ENCODE peak calls at places on chromosomes 11 and 22, in six cellular contexts. One of them, this sample, is unnamed.
A peak's percentile ranks its signal among the peaks of the same experiment; 100 is the strongest.

GRCh38 chr11:8807544-8808225 is 103.3 kb upstream of the AKIP1 start:
- DNase-seq in GM23338: no peak
- DNase-seq in WTC11: no peak
- DNase-seq in bronchial epithelial cell: peak; percentile 79
- DNase-seq in lower leg skin: no peak
- DNase-seq in right lobe of liver: no peak
- DNase-seq in this sample: no peak

GRCh38 chr11:47357985-47358730 is 5.7 kb upstream of the MYBPC3 start:
- DNase-seq in WTC11: no peak
- DNase-seq in GM23338: no peak
- DNase-seq in bronchial epithelial cell: no peak
- DNase-seq in lower leg skin: no peak
- DNase-seq in right lobe of liver: peak; percentile 10
- DNase-seq in this sample: no peak

GRCh38 chr11:96102664-96103068 is 178.8 kb upstream of the MTMR2 start:
- DNase-seq in WTC11: no peak
- DNase-seq in lower leg skin: no peak
- DNase-seq in GM23338: no peak
- DNase-seq in right lobe of liver: no peak
- DNase-seq in bronchial epithelial cell: no peak
- DNase-seq in this sample: no peak

GRCh38 chr11:488992-489391 is 18.1 kb downstream of the RNH1 start:
- DNase-seq in WTC11: no peak
- DNase-seq in bronchial epithelial cell: no peak
- DNase-seq in right lobe of liver: no peak
- DNase-seq in GM23338: no peak
- DNase-seq in lower leg skin: no peak
- DNase-seq in this sample: no peak

GRCh38 chr11:113730887-113731726 is 25.0 kb upstream of the TMPRSS5 start:
- DNase-seq in lower leg skin: no peak
- DNase-seq in WTC11: peak; percentile 43
- DNase-seq in right lobe of liver: no peak
- DNase-seq in bronchial epithelial cell: peak; percentile 67
- DNase-seq in GM23338: peak; percentile 72
- DNase-seq in this sample: peak; percentile 40

GRCh38 chr22:50674606-50675552 is 2.3 kb downstream of the SHANK3 start:
- DNase-seq in GM23338: peak; percentile 94
- DNase-seq in WTC11: peak; percentile 90
- DNase-seq in lower leg skin: no peak
- DNase-seq in right lobe of liver: no peak
- DNase-seq in bronchial epithelial cell: peak; percentile 74
- DNase-seq in this sample: peak; percentile 77

GRCh38 chr11:57567512-57568329 is at the start of gene UBE2L6:
- DNase-seq in WTC11: peak; percentile 91
- DNase-seq in lower leg skin: peak; percentile 91
- DNase-seq in right lobe of liver: peak; percentile 85
- DNase-seq in bronchial epithelial cell: no peak
- DNase-seq in GM23338: peak; percentile 74
- DNase-seq in this sample: peak; percentile 71

GRCh38 chr11:99020324-99021225 is at the start of gene CNTN5:
- DNase-seq in GM23338: peak; percentile 73
- DNase-seq in lower leg skin: peak; percentile 84
- DNase-seq in WTC11: peak; percentile 68
- DNase-seq in right lobe of liver: peak; percentile 54
- DNase-seq in bronchial epithelial cell: peak; percentile 7
- DNase-seq in this sample: peak; percentile 85

GRCh38 chr11:121416909-121417567 is 35.1 kb upstream of the SORL1 start:
- DNase-seq in right lobe of liver: peak; percentile 86
- DNase-seq in GM23338: no peak
- DNase-seq in WTC11: no peak
- DNase-seq in lower leg skin: peak; percentile 97
- DNase-seq in bronchial epithelial cell: peak; percentile 77
- DNase-seq in this sample: no peak

GRCh38 chr11:35464308-35464707 is 45.0 kb upstream of the SLC1A2 start:
- DNase-seq in WTC11: no peak
- DNase-seq in bronchial epithelial cell: peak; percentile 7
- DNase-seq in right lobe of liver: no peak
- DNase-seq in lower leg skin: no peak
- DNase-seq in GM23338: no peak
- DNase-seq in this sample: no peak

GRCh38 chr11:68506908-68507307 is 46.4 kb downstream of the PPP6R3 start:
- DNase-seq in GM23338: no peak
- DNase-seq in right lobe of liver: no peak
- DNase-seq in bronchial epithelial cell: no peak
- DNase-seq in lower leg skin: no peak
- DNase-seq in WTC11: no peak
- DNase-seq in this sample: no peak
- TF ChIP-seq CTCF in GM23338: no peak
- TF ChIP-seq CTCF in right lobe of liver: no peak
- TF ChIP-seq CTCF in bronchial epithelial cell: no peak
- TF ChIP-seq CTCF in lower leg skin: no peak
- TF ChIP-seq CTCF in WTC11: no peak
- TF ChIP-seq CTCF in this sample: no peak

DNA sequence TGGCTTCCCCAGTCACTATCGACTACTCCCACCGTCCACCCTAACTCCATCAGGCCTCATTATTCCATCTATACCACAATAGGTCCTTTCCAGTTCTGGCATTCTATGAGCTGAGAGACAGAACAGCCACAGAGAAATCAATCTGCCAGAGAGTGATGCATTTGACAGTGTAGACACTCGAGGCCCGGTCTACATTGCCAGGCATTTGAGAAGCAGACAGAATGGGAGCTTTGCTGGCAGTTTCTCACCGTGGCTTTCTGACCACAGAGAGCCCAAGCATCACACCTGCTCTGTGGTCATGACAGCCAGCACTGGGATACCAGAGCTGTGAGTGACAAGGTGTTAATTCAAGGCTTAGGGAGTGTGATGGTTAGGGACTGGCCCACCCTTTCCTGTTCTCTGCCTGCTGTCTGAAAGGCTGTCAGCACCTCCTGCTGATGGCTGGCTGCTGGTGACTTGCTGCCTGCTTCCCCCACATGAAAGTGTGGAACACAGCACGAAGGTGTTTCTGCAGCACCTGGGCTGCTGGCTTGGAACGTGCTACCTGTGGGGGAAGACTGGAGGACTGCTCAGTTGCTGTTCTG is 137.8 kb downstream of the KIRREL3 start:
- DNase-seq in bronchial epithelial cell: no peak
- DNase-seq in lower leg skin: no peak
- DNase-seq in WTC11: peak; percentile 39
- DNase-seq in GM23338: peak; percentile 58
- DNase-seq in right lobe of liver: no peak
- DNase-seq in this sample: no peak
- TF ChIP-seq CTCF in bronchial epithelial cell: no peak
- TF ChIP-seq CTCF in lower leg skin: no peak
- TF ChIP-seq CTCF in WTC11: no peak
- TF ChIP-seq CTCF in GM23338: peak; percentile 80
- TF ChIP-seq CTCF in right lobe of liver: no peak
- TF ChIP-seq CTCF in this sample: no peak

DNA sequence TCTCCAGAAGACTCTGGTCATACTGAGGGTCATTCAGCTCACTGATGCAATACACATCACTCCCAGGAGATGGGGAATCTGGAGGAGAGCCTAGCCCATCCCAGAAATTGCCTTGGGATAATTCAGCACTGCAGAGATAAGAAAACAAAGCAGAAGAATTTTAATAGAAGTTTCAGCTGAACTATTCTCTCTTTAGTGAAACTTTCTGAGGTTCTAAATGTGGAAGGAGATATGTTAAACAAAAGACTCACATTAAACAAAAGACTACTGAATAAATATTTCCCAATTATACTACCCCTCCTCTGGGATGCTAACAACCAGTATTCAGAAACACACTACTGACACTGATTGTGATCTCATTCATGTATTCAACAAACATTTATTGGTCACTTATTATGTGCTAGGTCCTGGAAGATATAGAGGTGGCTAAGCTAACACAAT is 47.8 kb downstream of the C2CD3 start:
- DNase-seq in right lobe of liver: no peak
- DNase-seq in lower leg skin: no peak
- DNase-seq in GM23338: peak; percentile 28
- DNase-seq in WTC11: no peak
- DNase-seq in bronchial epithelial cell: no peak
- DNase-seq in this sample: no peak
- TF ChIP-seq CTCF in right lobe of liver: no peak
- TF ChIP-seq CTCF in lower leg skin: no peak
- TF ChIP-seq CTCF in GM23338: no peak
- TF ChIP-seq CTCF in WTC11: no peak
- TF ChIP-seq CTCF in bronchial epithelial cell: no peak
- TF ChIP-seq CTCF in this sample: no peak

GRCh38 chr22:19786264-19786585 is 25.6 kb downstream of the TBX1 start:
- DNase-seq in right lobe of liver: no peak
- DNase-seq in bronchial epithelial cell: no peak
- DNase-seq in GM23338: no peak
- DNase-seq in lower leg skin: no peak
- DNase-seq in WTC11: no peak
- DNase-seq in this sample: no peak

GRCh38 chr22:19784396-19785175 is 24.0 kb downstream of the TBX1 start:
- DNase-seq in GM23338: peak; percentile 46
- DNase-seq in lower leg skin: no peak
- DNase-seq in bronchial epithelial cell: no peak
- DNase-seq in WTC11: peak; percentile 35
- DNase-seq in right lobe of liver: peak; percentile 49
- DNase-seq in this sample: no peak

GRCh38 chr22:19782533-19782932 is 22.0 kb downstream of the TBX1 start:
- DNase-seq in bronchial epithelial cell: no peak
- DNase-seq in lower leg skin: no peak
- DNase-seq in right lobe of liver: no peak
- DNase-seq in WTC11: peak; percentile 5
- DNase-seq in GM23338: no peak
- DNase-seq in this sample: no peak

GRCh38 chr22:19785461-19786263 is 25.1 kb downstream of the TBX1 start:
- DNase-seq in bronchial epithelial cell: no peak
- DNase-seq in WTC11: no peak
- DNase-seq in lower leg skin: no peak
- DNase-seq in GM23338: no peak
- DNase-seq in right lobe of liver: no peak
- DNase-seq in this sample: no peak

DNA sequence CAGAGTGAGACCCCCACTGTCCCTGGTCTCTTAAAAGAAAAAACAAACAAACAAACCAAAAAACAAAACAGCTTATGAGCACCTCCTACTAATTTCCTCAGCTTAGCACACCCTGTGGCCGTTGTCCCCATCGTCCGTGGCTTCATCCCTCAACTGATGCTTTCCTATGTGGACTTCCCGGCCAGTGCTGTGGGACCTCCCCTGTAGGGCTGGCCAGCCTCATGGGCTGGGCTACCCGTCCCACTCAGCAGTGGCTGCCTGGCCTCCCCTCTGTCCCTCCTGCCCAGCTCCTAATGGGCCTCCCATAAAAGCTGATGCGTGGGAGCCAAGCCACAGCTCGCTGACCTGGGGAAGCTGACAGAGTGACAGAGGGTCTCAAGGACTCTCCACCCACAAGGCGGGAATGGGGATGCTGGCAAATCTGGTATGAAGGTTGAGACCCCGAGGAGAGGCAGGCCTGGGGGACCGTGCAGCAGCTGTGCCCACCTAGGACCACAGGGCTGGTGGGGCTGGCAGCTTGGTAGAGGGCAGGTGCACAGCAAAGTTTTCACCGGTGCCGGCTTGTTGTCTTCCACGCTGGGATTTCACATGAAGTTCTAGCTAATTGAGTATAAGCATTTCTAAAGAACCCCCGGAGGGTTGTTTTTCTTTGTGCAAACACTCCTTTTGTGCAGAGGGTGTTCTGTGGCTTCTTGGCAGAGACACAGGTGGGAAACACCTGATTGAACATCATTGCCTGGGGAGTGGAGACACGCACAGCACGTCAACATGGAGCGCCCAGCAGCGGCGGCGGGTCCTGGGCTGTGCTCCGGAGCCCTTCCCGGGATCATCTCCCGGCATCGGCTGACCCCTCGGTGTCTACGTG is 23.2 kb downstream of the TBX1 start:
- DNase-seq in GM23338: no peak
- DNase-seq in lower leg skin: no peak
- DNase-seq in WTC11: peak; percentile 6
- DNase-seq in right lobe of liver: no peak
- DNase-seq in bronchial epithelial cell: no peak
- DNase-seq in this sample: no peak
- TF ChIP-seq CTCF in GM23338: no peak
- TF ChIP-seq CTCF in lower leg skin: no peak
- TF ChIP-seq CTCF in WTC11: no peak
- TF ChIP-seq CTCF in right lobe of liver: no peak
- TF ChIP-seq CTCF in bronchial epithelial cell: no peak
- TF ChIP-seq CTCF in this sample: no peak

This sample was measured in nephron progenitor cell.